ENCODE peak calls at places on chromosome 19, in five cellular contexts. C is psoas muscle, Y is upper lobe of right lung, M is brain microvascular endothelial cell, U is tibial nerve. V is an unnamed sample.

GRCh38 chr19:39277598-39277997 is 9.4 kb downstream of the IFNL2 start:
- DNase-seq in C (no peak), Y (peak; percentile 43), M (peak; percentile 3), U (no peak), V (no peak)

GRCh38 chr19:1591421-1592022 is 1.1 kb downstream of the MBD3 start:
- DNase-seq in C (no peak), Y (no peak), M (no peak), U (no peak), V (no peak)

GRCh38 chr19:1646149-1646930 is 6.1 kb downstream of the TCF3 start:
- DNase-seq in C (no peak), Y (no peak), M (no peak), U (no peak), V (no peak)

GRCh38 chr19:29795882-29796523 is 15.8 kb upstream of the CCNE1 start:
- DNase-seq in C (peak; percentile 11), Y (no peak), M (no peak), U (no peak), V (no peak)

GRCh38 chr19:44647144-44647543 is 3.4 kb downstream of the PVR start:
- DNase-seq in C (no peak), Y (no peak), M (no peak), U (no peak), V (no peak)

GRCh38 chr19:29785955-29786589 is 25.7 kb upstream of the CCNE1 start:
- DNase-seq in C (no peak), Y (no peak), M (no peak), U (no peak), V (no peak)

GRCh38 chr19:51441410-51442390 is 16.6 kb downstream of the SIGLEC8 start:
- DNase-seq in C (no peak), Y (peak; percentile 63), M (no peak), U (no peak), V (no peak)

GRCh38 chr19:32902448-32902847 is 32.9 kb upstream of the SLC7A9 start:
- DNase-seq in C (no peak), Y (no peak), M (no peak), U (no peak), V (no peak)

GRCh38 chr19:5687360-5688198 is 2.5 kb upstream of the RPL36 start:
- DNase-seq in C (peak; percentile 48), Y (peak; percentile 65), M (no peak), U (no peak), V (no peak)

GRCh38 chr19:19305696-19306095 is 14.6 kb downstream of the SUGP1 start:
- DNase-seq in C (no peak), Y (no peak), M (no peak), U (no peak), V (no peak)

GRCh38 chr19:23916991-23917390 is 2.3 kb downstream of the ZNF726 start:
- DNase-seq in C (no peak), Y (no peak), M (peak; percentile 4), U (no peak), V (no peak)

GRCh38 chr19:45395524-45396388 is 9.1 kb downstream of the PPP1R13L start:
- DNase-seq in C (no peak), Y (no peak), M (no peak), U (no peak), V (no peak)

GRCh38 chr19:49889687-49890348 is 6.9 kb downstream of the IL4I1 start:
- DNase-seq in C (peak; percentile 91), Y (peak; percentile 89), M (peak; percentile 60), U (peak; percentile 74), V (no peak)

GRCh38 chr19:58544591-58545285 is 874 bp downstream of the TRIM28 start:
- DNase-seq in C (no peak), Y (peak; percentile 74), M (no peak), U (no peak), V (no peak)

GRCh38 chr19:43432866-43433673 is 18.4 kb downstream of the TEX101 start:
- DNase-seq in C (peak; percentile 57), Y (peak; percentile 70), M (peak; percentile 32), U (peak; percentile 40), V (no peak)

GRCh38 chr19:17681505-17682125 is 6.5 kb downstream of the UNC13A start:
- DNase-seq in C (no peak), Y (no peak), M (peak; percentile 31), U (no peak), V (no peak)

GRCh38 chr19:18716857-18717256 is 33.4 kb downstream of the CRTC1 start:
- DNase-seq in C (no peak), Y (no peak), M (no peak), U (no peak), V (no peak)

GRCh38 chr19:556611-557382 is 12.9 kb downstream of the GZMM start:
- DNase-seq in C (no peak), Y (no peak), M (no peak), U (no peak), V (no peak)

GRCh38 chr19:45643024-45643926 is 4.1 kb upstream of the EML2 start:
- DNase-seq in C (peak; percentile 91), Y (peak; percentile 91), M (peak; percentile 76), U (peak; percentile 91), V (no peak)

GRCh38 chr19:15075801-15076200 is 6.2 kb upstream of the OR1I1 start:
- DNase-seq in C (no peak), Y (no peak), M (no peak), U (no peak), V (no peak)

GRCh38 chr19:29172302-29172701 is 40.6 kb downstream of the UQCRFS1 start:
- DNase-seq in C (no peak), Y (no peak), M (no peak), U (no peak), V (no peak)

GRCh38 chr19:771332-771785 is 20.4 kb downstream of the MISP start:
- DNase-seq in C (peak; percentile 72), Y (no peak), M (peak; percentile 22), U (no peak), V (no peak)

GRCh38 chr19:14048439-14049153 is 13.3 kb downstream of the PALM3 start:
- DNase-seq in C (peak; percentile 72), Y (peak; percentile 83), M (peak; percentile 16), U (peak; percentile 53), V (no peak)

GRCh38 chr19:6220385-6221191 is 59.2 kb downstream of the MLLT1 start:
- DNase-seq in C (peak; percentile 87), Y (no peak), M (no peak), U (peak; percentile 66), V (no peak)

GRCh38 chr19:5691205-5691929 is 1.3 kb downstream of the RPL36 start:
- DNase-seq in C (peak; percentile 85), Y (peak; percentile 78), M (no peak), U (peak; percentile 33), V (no peak)

GRCh38 chr19:35959040-35959967 is 23.1 kb downstream of the LRFN3 start:
- DNase-seq in C (peak; percentile 61), Y (peak; percentile 88), M (no peak), U (no peak), V (no peak)

GRCh38 chr19:35959968-35960320 is 23.8 kb downstream of the LRFN3 start:
- DNase-seq in C (no peak), Y (no peak), M (no peak), U (no peak), V (no peak)

GRCh38 chr19:35960432-35960972 is 24.3 kb downstream of the LRFN3 start:
- DNase-seq in C (no peak), Y (no peak), M (no peak), U (no peak), V (no peak)

GRCh38 chr19:35955881-35956634 is 19.9 kb downstream of the LRFN3 start:
- DNase-seq in C (no peak), Y (no peak), M (no peak), U (no peak), V (no peak)

DNA sequence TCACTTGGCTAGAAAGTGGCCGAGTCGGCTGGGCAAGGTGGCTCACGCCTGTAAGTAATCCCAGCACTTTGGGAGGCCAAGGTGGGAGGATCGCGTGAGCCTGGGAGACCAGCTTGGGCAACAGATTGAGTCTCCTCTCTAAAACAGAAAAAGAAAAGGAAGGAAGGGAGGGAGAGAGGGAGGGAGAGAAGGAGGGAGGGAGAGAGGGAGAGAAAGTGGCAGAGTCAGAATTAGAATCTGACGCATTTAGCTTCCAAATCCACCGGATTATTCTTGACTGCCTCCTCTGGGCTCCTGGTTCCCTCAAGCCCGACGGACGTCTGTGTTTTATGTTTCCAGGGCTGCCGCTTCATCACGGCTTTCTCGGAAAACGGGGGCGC is 22.5 kb downstream of the LRFN3 start:
- DNase-seq in C (no peak), Y (no peak), M (no peak), U (no peak), V (no peak)
- H3K4me3 ChIP-seq in C (peak overlapping the region; percentile 22), Y (peak overlapping the region; percentile 30), M (no peak overlapping the region), U (peak overlapping the region; percentile 36), V (no peak overlapping the region)

GRCh38 chr19:4109626-4109945 is 14.3 kb downstream of the MAP2K2 start:
- DNase-seq in C (no peak), Y (no peak), M (no peak), U (no peak), V (no peak)
- H3K36me3 ChIP-seq in C (peaks cover 8% of the 10 kb centered on the region), Y (peaks cover 79% of the 10 kb centered on the region), M (peaks cover 72% of the 10 kb centered on the region), U (no peaks in the 10 kb centered on the region), V (peaks cover 37% of the 10 kb centered on the region)

GRCh38 chr19:54186934-54187381 is 2.4 kb downstream of the MBOAT7 start:
- DNase-seq in C (peak; percentile 50), Y (no peak), M (no peak), U (no peak), V (no peak)

GRCh38 chr19:54183431-54183830 is 5.9 kb downstream of the MBOAT7 start:
- DNase-seq in C (peak; percentile 44), Y (no peak), M (no peak), U (no peak), V (no peak)

GRCh38 chr19:54189020-54189667 is at the start of gene MBOAT7:
- DNase-seq in C (no peak), Y (no peak), M (no peak), U (no peak), V (no peak)

GRCh38 chr19:54188224-54188871 is 1.0 kb downstream of the MBOAT7 start:
- DNase-seq in C (no peak), Y (peak; percentile 60), M (peak; percentile 60), U (no peak), V (no peak)

GRCh38 chr19:54186351-54186750 is 3.0 kb downstream of the MBOAT7 start:
- DNase-seq in C (peak; percentile 23), Y (no peak), M (no peak), U (no peak), V (no peak)
- H3K4me3 ChIP-seq in C (no peak overlapping the region), Y (no peak overlapping the region), M (no peak overlapping the region), U (no peak overlapping the region), V (no peak overlapping the region)

GRCh38 chr19:40594251-40594650 is 6.9 kb upstream of the LTBP4 start:
- DNase-seq in C (no peak), Y (no peak), M (no peak), U (no peak), V (no peak)

GRCh38 chr19:40594657-40595077 is 6.5 kb upstream of the LTBP4 start:
- DNase-seq in C (no peak), Y (no peak), M (peak; percentile 44), U (no peak), V (no peak)

GRCh38 chr19:40589723-40590429 is 11.3 kb upstream of the LTBP4 start:
- DNase-seq in C (no peak), Y (no peak), M (no peak), U (no peak), V (no peak)

GRCh38 chr19:40590464-40591265 is 10.5 kb upstream of the LTBP4 start:
- DNase-seq in C (no peak), Y (no peak), M (no peak), U (no peak), V (no peak)

DNA sequence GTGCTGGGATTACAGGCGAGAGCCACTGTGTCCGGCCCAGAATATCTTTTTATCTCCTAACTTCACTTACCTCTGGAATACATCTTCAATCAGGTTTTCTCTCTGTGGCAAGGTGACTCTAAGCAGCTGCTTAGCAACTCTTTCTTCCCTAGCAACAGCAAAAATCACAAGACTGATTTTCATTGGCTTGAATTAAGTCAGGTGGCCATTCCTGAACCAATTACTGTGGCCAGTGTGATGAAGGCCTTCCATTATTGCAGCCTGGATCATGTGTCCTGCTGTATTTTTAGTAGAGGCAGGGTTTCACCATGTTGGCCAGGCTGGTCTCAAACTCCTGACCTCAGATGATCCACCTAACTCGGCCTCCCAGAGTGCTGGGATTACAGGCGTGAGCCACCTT is 9.0 kb upstream of the LTBP4 start:
- DNase-seq in C (no peak), Y (no peak), M (peak; percentile 71), U (no peak), V (no peak)
- H3K36me3 ChIP-seq in C (no peaks in the 10 kb centered on the region), Y (peaks cover 12% of the 10 kb centered on the region), M (peaks cover 2% of the 10 kb centered on the region), U (no peaks in the 10 kb centered on the region), V (peaks cover 3% of the 10 kb centered on the region)

V was measured in BJ.